ENCODE peak calls at places on chromosome 1, in seven cellular contexts. C is amniotic stem cell, N is AG08396, P is KBM-7, S is fibroblast of villous mesenchyme, W is Caki2, M is astrocyte of the hippocampus. B is an unnamed sample.

GRCh38 chr1:213689260-213689659 is 298.5 kb upstream of the PROX1 start:
- DNase-seq in C (no peak), N (no peak), P (no peak), S (no peak), W (no peak), M (no peak), B (no peak)

GRCh38 chr1:26922201-26922729 is 722 bp downstream of the NUDC start:
- DNase-seq in C (no peak), N (peak; percentile 20), P (peak; percentile 32), S (peak; percentile 15), W (no peak), M (peak; percentile 26), B (no peak)

GRCh38 chr1:240528566-240528965 is 83.4 kb downstream of the GREM2 start:
- DNase-seq in C (no peak), N (no peak), P (no peak), S (no peak), W (no peak), M (no peak), B (no peak)

GRCh38 chr1:209323743-209324142 is 259.8 kb upstream of the CAMK1G start:
- DNase-seq in C (no peak), N (no peak), P (no peak), S (no peak), W (no peak), M (no peak), B (no peak)

GRCh38 chr1:207027221-207027777 is 5.3 kb downstream of the C1orf116 start:
- DNase-seq in C (no peak), N (no peak), P (no peak), S (no peak), W (peak; percentile 82), M (peak; percentile 68), B (no peak)

GRCh38 chr1:154736840-154737239 is 128.9 kb upstream of the ADAR start:
- DNase-seq in C (no peak), N (peak; percentile 28), P (no peak), S (peak; percentile 29), W (no peak), M (no peak), B (no peak)

GRCh38 chr1:117622726-117623125 is 16.9 kb downstream of the TENT5C start:
- DNase-seq in C (no peak), N (no peak), P (no peak), S (peak; percentile 22), W (no peak), M (no peak), B (no peak)

GRCh38 chr1:101509370-101509769 is 272.6 kb downstream of the S1PR1 start:
- DNase-seq in C (no peak), N (no peak), P (no peak), S (no peak), W (no peak), M (no peak), B (no peak)

GRCh38 chr1:220682901-220683576 is 7.1 kb upstream of the C1orf115 start:
- DNase-seq in C (no peak), N (no peak), P (no peak), S (no peak), W (peak; percentile 69), M (no peak), B (no peak)

GRCh38 chr1:53176452-53177344 is 19.9 kb upstream of the CPT2 start:
- DNase-seq in C (no peak), N (no peak), P (no peak), S (peak; percentile 57), W (no peak), M (peak; percentile 55), B (no peak)

GRCh38 chr1:220271706-220272046 is 577 bp downstream of the RAB3GAP2 start:
- DNase-seq in C (no peak), N (peak; percentile 49), P (no peak), S (peak; percentile 38), W (no peak), M (peak; percentile 55), B (peak; percentile 26)

GRCh38 chr1:225825078-225825477 is 15.2 kb downstream of the EPHX1 start:
- DNase-seq in C (no peak), N (no peak), P (no peak), S (no peak), W (no peak), M (no peak), B (no peak)

GRCh38 chr1:15429701-15430149 is 8.5 kb upstream of the CTRC start:
- DNase-seq in C (no peak), N (peak; percentile 65), P (no peak), S (peak; percentile 65), W (no peak), M (peak; percentile 48), B (no peak)

GRCh38 chr1:226708342-226708780 is 30.7 kb downstream of the ITPKB start:
- DNase-seq in C (peak; percentile 14), N (peak; percentile 75), P (no peak), S (peak; percentile 88), W (no peak), M (peak; percentile 29), B (no peak)

GRCh38 chr1:75276385-75276784 is 142.2 kb downstream of the LHX8 start:
- DNase-seq in C (no peak), N (no peak), P (no peak), S (no peak), W (no peak), M (peak; percentile 46), B (no peak)

GRCh38 chr1:183942933-183943693 is 94.4 kb downstream of the COLGALT2 start:
- DNase-seq in C (peak; percentile 86), N (peak; percentile 64), P (peak; percentile 72), S (peak; percentile 93), W (peak; percentile 81), M (peak; percentile 97), B (no peak)

GRCh38 chr1:41455479-41456271 is 28.8 kb downstream of the EDN2 start:
- DNase-seq in C (peak; percentile 47), N (no peak), P (no peak), S (no peak), W (peak; percentile 66), M (peak; percentile 86), B (no peak)

GRCh38 chr1:44594871-44595735 is 79.2 kb downstream of the TMEM53 start:
- DNase-seq in C (no peak), N (peak; percentile 91), P (peak; percentile 67), S (peak; percentile 54), W (peak; percentile 51), M (peak; percentile 83), B (peak; percentile 82)

GRCh38 chr1:154735061-154735800 is 127.2 kb upstream of the ADAR start:
- DNase-seq in C (no peak), N (no peak), P (no peak), S (no peak), W (no peak), M (no peak), B (no peak)

GRCh38 chr1:153534933-153535663 is 693 bp downstream of the S100A6 start:
- DNase-seq in C (no peak), N (peak; percentile 61), P (no peak), S (peak; percentile 50), W (peak; percentile 52), M (no peak), B (peak; percentile 64)

GRCh38 chr1:161073474-161074121 is 3.9 kb upstream of the ARHGAP30 start:
- DNase-seq in C (no peak), N (no peak), P (peak; percentile 5), S (no peak), W (no peak), M (no peak), B (no peak)

GRCh38 chr1:224736619-224737352 is 120.7 kb downstream of the CNIH3 start:
- DNase-seq in C (no peak), N (peak; percentile 70), P (no peak), S (peak; percentile 45), W (no peak), M (peak; percentile 58), B (no peak)

GRCh38 chr1:185745165-185745564 is 11.0 kb downstream of the HMCN1 start:
- DNase-seq in C (no peak), N (peak; percentile 10), P (no peak), S (no peak), W (no peak), M (no peak), B (no peak)

GRCh38 chr1:239976130-239976968 is 115.3 kb upstream of the FMN2 start:
- DNase-seq in C (peak; percentile 9), N (peak; percentile 72), P (peak; percentile 59), S (peak; percentile 60), W (peak; percentile 44), M (peak; percentile 79), B (peak; percentile 63)

GRCh38 chr1:170221031-170221430 is 75.3 kb downstream of the NTMT2 start:
- DNase-seq in C (no peak), N (no peak), P (no peak), S (peak; percentile 86), W (no peak), M (no peak), B (no peak)

GRCh38 chr1:15219280-15220023 is 27.6 kb upstream of the FHAD1 start:
- DNase-seq in C (no peak), N (no peak), P (no peak), S (no peak), W (no peak), M (no peak), B (no peak)

GRCh38 chr1:226680653-226681052 is 58.4 kb downstream of the ITPKB start:
- DNase-seq in C (no peak), N (no peak), P (no peak), S (no peak), W (no peak), M (no peak), B (no peak)

GRCh38 chr1:191629836-191630235 is 528.4 kb upstream of the RGS18 start:
- DNase-seq in C (no peak), N (no peak), P (no peak), S (no peak), W (no peak), M (no peak), B (no peak)

GRCh38 chr1:156752843-156753486 is 1.5 kb upstream of the HDGF start:
- DNase-seq in C (no peak), N (peak; percentile 54), P (no peak), S (peak; percentile 59), W (no peak), M (no peak), B (no peak)

GRCh38 chr1:19710825-19711611 is 46.3 kb downstream of the HTR6 start:
- DNase-seq in C (no peak), N (no peak), P (no peak), S (no peak), W (no peak), M (no peak), B (no peak)

GRCh38 chr1:156926175-156926574 is 5.7 kb downstream of the LRRC71 start:
- DNase-seq in C (no peak), N (peak; percentile 48), P (peak; percentile 93), S (peak; percentile 45), W (peak; percentile 54), M (peak; percentile 72), B (peak; percentile 61)

GRCh38 chr1:99170516-99170915 is 93.8 kb upstream of the PLPPR4 start:
- DNase-seq in C (peak; percentile 21), N (peak; percentile 21), P (no peak), S (no peak), W (peak; percentile 40), M (peak; percentile 10), B (no peak)

GRCh38 chr1:37250371-37250770 is 216.1 kb upstream of the GRIK3 start:
- DNase-seq in C (no peak), N (no peak), P (no peak), S (no peak), W (peak; percentile 9), M (no peak), B (no peak)

GRCh38 chr1:50967416-50968020 is 2.5 kb upstream of the CDKN2C start:
- DNase-seq in C (no peak), N (peak; percentile 41), P (peak; percentile 60), S (peak; percentile 45), W (peak; percentile 71), M (no peak), B (no peak)

GRCh38 chr1:218259800-218260199 is 25.3 kb upstream of the RRP15 start:
- DNase-seq in C (no peak), N (no peak), P (peak; percentile 41), S (peak; percentile 3), W (no peak), M (no peak), B (no peak)

GRCh38 chr1:119818181-119818580 is 6.9 kb upstream of the REG4 start:
- DNase-seq in C (no peak), N (no peak), P (no peak), S (peak; percentile 76), W (no peak), M (no peak), B (no peak)

GRCh38 chr1:230342019-230342418 is 84.1 kb downstream of the PGBD5 start:
- DNase-seq in C (no peak), N (no peak), P (no peak), S (no peak), W (no peak), M (peak; percentile 34), B (no peak)

GRCh38 chr1:200624679-200625335 is 4.3 kb upstream of the KIF14 start:
- DNase-seq in C (no peak), N (no peak), P (no peak), S (no peak), W (no peak), M (no peak), B (no peak)

B was measured in activated CD8-positive, alpha-beta T cell treated with anti-CD3 and anti-CD28 coated beads, Interleukin-2, amount 10 ng/mL, durations not matched to agents 7 days and 5 days.